ENCODE peak calls at places on chromosomes 5 and 9, in four cellular contexts. O is K562, E is GM12878, W is HepG2. T is an unnamed sample.

GRCh38 chr5:180402716-180403115 is 49.6 kb upstream of the GFPT2 start:
- DNase-seq in O (no peak), E (no peak), W (no peak), T (no peak)

GRCh38 chr5:134552301-134552700 is 26.8 kb downstream of the JADE2 start:
- DNase-seq in O (no peak), E (no peak), W (no peak), T (no peak)

GRCh38 chr5:164360589-164360988 is 855.2 kb downstream of the MAT2B start:
- DNase-seq in O (peak; percentile 32), E (no peak), W (no peak), T (no peak)

GRCh38 chr5:15446552-15446951 is 53.4 kb upstream of the FBXL7 start:
- DNase-seq in O (no peak), E (no peak), W (no peak), T (no peak)

GRCh38 chr5:35004200-35004599 is 43.5 kb downstream of the AGXT2 start:
- DNase-seq in O (peak; percentile 13), E (no peak), W (no peak), T (no peak)

GRCh38 chr5:100667021-100667671 is 132.0 kb downstream of the FAM174A start:
- DNase-seq in O (no peak), E (no peak), W (no peak), T (no peak)

GRCh38 chr5:134328619-134329018 is 38.4 kb downstream of the CDKL3 start:
- DNase-seq in O (no peak), E (no peak), W (no peak), T (no peak)

GRCh38 chr9:5326893-5327548 is 12.7 kb downstream of the RLN1 start:
- DNase-seq in O (no peak), E (no peak), W (peak; percentile 1), T (no peak)

GRCh38 chr5:180104131-180104530 is 32.6 kb upstream of the RNF130 start:
- DNase-seq in O (no peak), E (no peak), W (no peak), T (no peak)

GRCh38 chr9:121599872-121600585 is 51.4 kb upstream of the DAB2IP start:
- DNase-seq in O (no peak), E (no peak), W (no peak), T (peak; percentile 35)

GRCh38 chr9:13268469-13268868 is 11.0 kb downstream of the MPDZ start:
- DNase-seq in O (peak; percentile 29), E (no peak), W (no peak), T (no peak)

GRCh38 chr9:88174324-88174723 is 36.0 kb upstream of the SPATA31C2 start:
- DNase-seq in O (no peak), E (no peak), W (no peak), T (no peak)

GRCh38 chr9:4277531-4277991 is 22.3 kb downstream of the GLIS3 start:
- DNase-seq in O (no peak), E (no peak), W (no peak), T (no peak)

GRCh38 chr9:25681270-25681669 is 3.0 kb upstream of the TUSC1 start:
- DNase-seq in O (no peak), E (no peak), W (no peak), T (no peak)

GRCh38 chr9:115671236-115671770 is 482.3 kb upstream of the PAPPA start:
- DNase-seq in O (no peak), E (no peak), W (no peak), T (no peak)

GRCh38 chr9:123048748-123049147 is 15.3 kb downstream of the GPR21 start:
- DNase-seq in O (no peak), E (no peak), W (no peak), T (no peak)

GRCh38 chr5:133681896-133682295 is 69.6 kb upstream of the FSTL4 start:
- DNase-seq in O (no peak), E (no peak), W (no peak), T (no peak)

GRCh38 chr5:119347996-119348395 is 7.8 kb upstream of the TNFAIP8 start:
- DNase-seq in O (no peak), E (no peak), W (no peak), T (no peak)

GRCh38 chr5:12805165-12805698 is 901.0 kb upstream of the CTNND2 start:
- DNase-seq in O (no peak), E (no peak), W (no peak), T (no peak)

GRCh38 chr9:83986223-83986622 is 5.6 kb downstream of the RMI1 start:
- DNase-seq in O (no peak), E (no peak), W (no peak), T (no peak)

GRCh38 chr5:18497089-18497488 is 862.8 kb downstream of the TAF11L14 start:
- DNase-seq in O (no peak), E (no peak), W (no peak), T (no peak)

GRCh38 chr5:178207917-178208280 is 3.6 kb downstream of the HNRNPAB start:
- DNase-seq in O (no peak), E (no peak), W (no peak), T (no peak)

GRCh38 chr9:70679845-70680244 is 265.4 kb upstream of the KLF9 start:
- DNase-seq in O (no peak), E (no peak), W (no peak), T (no peak)

GRCh38 chr9:130430734-130431535 is 13.8 kb upstream of the ASS1 start:
- DNase-seq in O (no peak), E (no peak), W (no peak), T (no peak)

GRCh38 chr9:20197976-20198685 is 409.3 kb upstream of the SLC24A2 start:
- DNase-seq in O (no peak), E (no peak), W (no peak), T (no peak)

GRCh38 chr9:129725841-129726251 is 27.0 kb downstream of the PTGES start:
- DNase-seq in O (no peak), E (no peak), W (no peak), T (no peak)

GRCh38 chr5:85628153-85628552 is 989.6 kb upstream of the COX7C start:
- DNase-seq in O (no peak), E (no peak), W (no peak), T (no peak)

GRCh38 chr5:134510970-134511795 is 14.3 kb upstream of the JADE2 start:
- DNase-seq in O (no peak), E (no peak), W (peak; percentile 65), T (no peak)

GRCh38 chr5:109830955-109831502 is 141.3 kb downstream of the MAN2A1 start:
- DNase-seq in O (no peak), E (no peak), W (no peak), T (no peak)

GRCh38 chr5:172188893-172189692 is 1.1 kb upstream of the STK10 start:
- DNase-seq in O (no peak), E (no peak), W (no peak), T (no peak)

GRCh38 chr5:177462021-177462670 is 11.3 kb downstream of the DBN1 start:
- DNase-seq in O (no peak), E (no peak), W (no peak), T (no peak)

GRCh38 chr9:117290809-117291208 is 124.0 kb downstream of the ASTN2 start:
- DNase-seq in O (no peak), E (no peak), W (no peak), T (no peak)

GRCh38 chr5:157756122-157756521 is 12.6 kb downstream of the LSM11 start:
- DNase-seq in O (no peak), E (no peak), W (no peak), T (no peak)

GRCh38 chr5:173420108-173420507 is 91.9 kb upstream of the STC2 start:
- DNase-seq in O (no peak), E (no peak), W (no peak), T (no peak)
- TF ChIP-seq SP1 in O (no peak), E (no peak), W (no peak), T (no peak)

GRCh38 chr5:116574682-116575634 is at the start of gene SEMA6A:
- DNase-seq in O (no peak), E (peak; percentile 81), W (peak; percentile 61), T (peak; percentile 83)

GRCh38 chr5:116573617-116574431 is 799 bp downstream of the SEMA6A start:
- DNase-seq in O (no peak), E (no peak), W (no peak), T (peak; percentile 24)

GRCh38 chr5:116577064-116577788 is 2.6 kb upstream of the SEMA6A start:
- DNase-seq in O (no peak), E (peak; percentile 92), W (no peak), T (no peak)

GRCh38 chr5:116576043-116576713 is 1.6 kb upstream of the SEMA6A start:
- DNase-seq in O (peak; percentile 76), E (no peak), W (peak; percentile 24), T (peak; percentile 87)

DNA sequence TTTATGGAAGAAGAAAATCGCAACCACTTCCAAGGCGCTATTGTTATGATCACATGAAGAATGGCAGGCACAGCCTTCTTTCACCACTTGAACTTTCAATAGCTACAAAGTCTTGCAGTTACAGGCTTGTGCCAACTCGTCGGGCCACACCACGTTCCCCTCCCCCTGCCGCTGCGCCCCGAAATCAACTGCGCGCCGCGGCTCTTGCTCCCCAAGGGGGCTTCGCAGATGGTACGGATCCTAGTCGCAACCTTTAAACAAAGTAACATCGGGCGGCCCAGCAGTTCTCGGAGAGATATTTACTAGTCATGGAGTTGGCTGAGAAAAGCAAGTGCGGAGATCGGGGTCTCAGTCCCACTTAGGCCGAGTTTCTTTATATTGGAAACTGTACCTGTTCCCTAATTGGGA is 1.0 kb upstream of the SEMA6A start:
- DNase-seq in O (no peak), E (no peak), W (no peak), T (no peak)
- TF ChIP-seq FOXK2 in O (no peak), E (no peak), W (no peak), T (no peak)

DNA sequence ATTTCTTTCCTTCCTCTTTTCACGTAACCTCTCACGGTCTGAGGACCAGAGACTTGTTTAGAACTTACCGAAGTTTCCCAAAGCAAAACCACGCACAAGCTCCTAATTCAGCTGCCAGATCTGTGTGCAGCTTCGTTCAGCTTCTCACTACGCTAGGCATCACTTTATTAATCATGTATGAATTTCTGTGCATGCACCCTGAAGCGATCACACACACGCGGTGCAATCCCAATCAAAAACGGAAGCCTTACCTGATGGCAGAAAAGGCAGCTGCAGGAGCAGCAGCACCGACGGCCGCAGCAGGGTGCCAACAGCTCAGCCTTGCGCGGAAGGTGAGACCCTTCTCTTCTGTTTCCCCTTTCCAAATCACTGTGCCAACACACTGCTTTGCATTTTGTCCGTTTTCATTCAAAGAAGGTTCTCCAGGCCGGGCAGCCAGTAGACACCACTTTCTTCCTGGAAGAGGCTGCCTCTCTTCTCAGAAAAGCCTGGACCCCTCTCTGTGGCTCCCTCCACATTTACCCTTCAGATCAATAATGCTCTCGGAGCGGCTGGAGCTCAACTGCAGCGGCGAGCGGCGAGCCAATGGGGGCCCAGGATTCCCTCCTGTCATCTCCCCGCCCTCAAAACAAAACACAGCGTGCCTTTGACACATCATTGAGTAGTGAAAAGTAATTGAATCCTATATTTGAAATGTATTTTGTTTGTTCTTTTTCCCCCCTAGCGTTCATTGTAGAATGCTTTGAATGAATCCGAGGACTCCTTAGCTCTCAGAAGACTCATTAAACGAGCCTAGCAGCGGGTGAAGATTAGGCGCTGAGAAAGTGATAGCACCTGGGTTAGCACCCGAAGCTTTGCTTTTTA is at the start of gene CDH12:
- DNase-seq in O (no peak), E (no peak), W (no peak), T (peak; percentile 67)
- TF ChIP-seq FOXM1 in O (no peak), E (no peak), W (no peak), T (no peak)

DNA sequence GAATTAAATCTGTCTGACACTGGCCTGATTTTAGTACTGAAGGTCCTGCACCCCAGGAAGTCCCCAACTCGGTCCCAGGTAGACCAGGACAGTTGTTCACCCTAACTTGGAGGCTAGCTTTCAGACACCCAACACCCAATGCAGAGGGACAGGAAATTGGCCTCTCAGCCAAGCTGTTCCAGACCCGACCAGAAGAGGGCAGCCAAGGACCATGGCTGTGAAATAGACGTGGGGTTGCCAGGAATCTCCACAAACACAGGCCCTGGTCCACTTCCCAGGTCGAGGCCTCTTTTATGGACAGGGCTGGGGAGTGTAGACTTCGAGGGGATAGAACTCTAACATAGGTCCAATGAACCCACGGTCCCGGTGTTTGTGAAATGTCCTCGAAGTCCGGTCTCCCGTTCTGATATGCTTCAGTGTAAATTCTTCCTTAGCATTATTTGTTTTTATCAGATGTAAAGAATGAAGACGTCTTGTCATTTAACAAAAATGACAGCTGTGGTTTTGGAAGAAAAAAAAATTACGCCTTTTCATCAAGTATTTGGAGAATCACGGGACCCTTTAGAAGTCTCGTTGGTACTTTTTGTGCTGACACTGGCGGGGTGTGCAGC is 260.3 kb upstream of the ADAMTS16 start:
- DNase-seq in O (peak; percentile 75), E (no peak), W (peak; percentile 44), T (peak; percentile 68)
- TF ChIP-seq SP1 in O (no peak), E (no peak), W (no peak), T (no peak)

T was measured in HEK293T.